ENCODE peak calls at places on chromosomes 6 and 20, in six cellular contexts. D is body of pancreas; R is heart left ventricle; V is A549; H is CD8-positive, alpha-beta T cell; Y is mammary epithelial cell. B is an unnamed sample.

GRCh38 chr6:115947964-115948541 is 112.6 kb downstream of the FRK start:
- DNase-seq in R (no peak), D (no peak), V (no peak), H (no peak), Y (no peak), B (no peak)

GRCh38 chr6:41492261-41492891 is 53.8 kb upstream of the FOXP4 start:
- DNase-seq in D (no peak), V (no peak), Y (no peak), R (no peak), H (no peak), B (no peak)

GRCh38 chr6:20211941-20212391 is 303 bp downstream of the MBOAT1 start:
- DNase-seq in Y (no peak), D (peak; percentile 62), H (no peak), V (peak; percentile 28), R (no peak), B (no peak)

GRCh38 chr6:33794910-33795615 is 6.1 kb upstream of the LEMD2 start:
- DNase-seq in H (no peak), V (peak; percentile 35), Y (no peak), R (no peak), D (no peak), B (no peak)

GRCh38 chr20:7174554-7174953 is 407.1 kb downstream of the BMP2 start:
- DNase-seq in V (no peak), Y (no peak), H (no peak), R (no peak), D (no peak), B (no peak)

GRCh38 chr6:4903751-4904370 is 100.0 kb downstream of the RPP40 start:
- DNase-seq in R (no peak), Y (no peak), V (no peak), H (no peak), D (no peak), B (no peak)

GRCh38 chr6:8881663-8882062 is 446.3 kb upstream of the SLC35B3 start:
- DNase-seq in H (no peak), D (no peak), R (no peak), V (no peak), Y (no peak), B (no peak)

GRCh38 chr20:3045042-3045815 is 623 bp upstream of the MRPS26 start:
- DNase-seq in D (peak; percentile 80), Y (peak; percentile 85), H (no peak), V (peak; percentile 89), R (no peak), B (no peak)

GRCh38 chr6:12314751-12315150 is 24.6 kb downstream of the EDN1 start:
- DNase-seq in D (no peak), R (no peak), H (no peak), V (no peak), Y (peak; percentile 42), B (no peak)

GRCh38 chr6:155313602-155314091 is 637 bp downstream of the TFB1M start:
- DNase-seq in D (peak; percentile 13), H (no peak), V (peak; percentile 5), Y (peak; percentile 30), R (no peak), B (no peak)

GRCh38 chr20:58448958-58449357 is 59.9 kb downstream of the VAPB start:
- DNase-seq in V (no peak), H (no peak), D (no peak), Y (no peak), R (no peak), B (no peak)

GRCh38 chr6:116941727-116942126 is 64.7 kb downstream of the RFX6 start:
- DNase-seq in R (no peak), V (no peak), Y (no peak), H (no peak), D (no peak), B (no peak)

GRCh38 chr6:3782876-3783832 is 31.6 kb upstream of the PXDC1 start:
- DNase-seq in V (no peak), Y (peak; percentile 56), H (no peak), D (no peak), R (no peak), B (no peak)

GRCh38 chr6:149925253-149925973 is 2.5 kb upstream of the RAET1G start:
- DNase-seq in D (peak; percentile 29), Y (no peak), V (no peak), H (peak; percentile 50), R (peak; percentile 42), B (no peak)

GRCh38 chr6:96923871-96924493 is 546 bp upstream of the KLHL32 start:
- DNase-seq in V (no peak), R (no peak), Y (no peak), D (no peak), H (no peak), B (no peak)

GRCh38 chr6:54776891-54777290 is 69.7 kb upstream of the FAM83B start:
- DNase-seq in H (no peak), Y (no peak), R (no peak), V (no peak), D (no peak), B (no peak)

GRCh38 chr20:11140359-11140758 is 466.6 kb upstream of the JAG1 start:
- DNase-seq in V (no peak), H (no peak), R (no peak), Y (peak; percentile 98), D (no peak), B (no peak)

GRCh38 chr20:50673146-50673830 is 18.1 kb downstream of the RIPOR3 start:
- DNase-seq in H (no peak), R (no peak), D (peak; percentile 41), Y (no peak), V (no peak), B (no peak)

GRCh38 chr20:22949710-22950109 is 85.4 kb upstream of the SSTR4 start:
- DNase-seq in Y (peak; percentile 22), H (no peak), V (no peak), D (no peak), R (no peak), B (no peak)

GRCh38 chr6:166542580-166542912 is 43.9 kb downstream of the RAMACL start:
- DNase-seq in V (no peak), H (no peak), D (peak; percentile 49), Y (no peak), R (no peak), B (no peak)

GRCh38 chr6:35640017-35640664 is 48.6 kb downstream of the FKBP5 start:
- DNase-seq in V (no peak), D (no peak), H (no peak), Y (peak; percentile 65), R (no peak), B (no peak)

GRCh38 chr20:62818592-62819493 is 2.0 kb downstream of the COL9A3 start:
- DNase-seq in Y (peak; percentile 52), H (no peak), D (peak; percentile 70), R (peak; percentile 84), V (no peak), B (peak; percentile 74)

GRCh38 chr6:157269261-157269794 is 54.0 kb downstream of the TMEM242 start:
- DNase-seq in V (no peak), H (no peak), R (peak; percentile 89), Y (peak; percentile 20), D (peak; percentile 48), B (peak; percentile 89)

GRCh38 chr6:3022765-3023662 is 23.3 kb downstream of the NQO2 start:
- DNase-seq in R (peak; percentile 44), Y (peak; percentile 32), D (no peak), H (peak; percentile 64), V (no peak), B (peak; percentile 29)

GRCh38 chr6:25788305-25788922 is 33.9 kb downstream of the SLC17A4 start:
- DNase-seq in H (peak; percentile 51), Y (peak; percentile 39), V (peak; percentile 8), D (peak; percentile 70), R (no peak), B (peak; percentile 40)

GRCh38 chr20:62227591-62227976 is 7.5 kb upstream of the HRH3 start:
- DNase-seq in H (no peak), R (no peak), D (no peak), V (no peak), Y (no peak), B (no peak)

DNA sequence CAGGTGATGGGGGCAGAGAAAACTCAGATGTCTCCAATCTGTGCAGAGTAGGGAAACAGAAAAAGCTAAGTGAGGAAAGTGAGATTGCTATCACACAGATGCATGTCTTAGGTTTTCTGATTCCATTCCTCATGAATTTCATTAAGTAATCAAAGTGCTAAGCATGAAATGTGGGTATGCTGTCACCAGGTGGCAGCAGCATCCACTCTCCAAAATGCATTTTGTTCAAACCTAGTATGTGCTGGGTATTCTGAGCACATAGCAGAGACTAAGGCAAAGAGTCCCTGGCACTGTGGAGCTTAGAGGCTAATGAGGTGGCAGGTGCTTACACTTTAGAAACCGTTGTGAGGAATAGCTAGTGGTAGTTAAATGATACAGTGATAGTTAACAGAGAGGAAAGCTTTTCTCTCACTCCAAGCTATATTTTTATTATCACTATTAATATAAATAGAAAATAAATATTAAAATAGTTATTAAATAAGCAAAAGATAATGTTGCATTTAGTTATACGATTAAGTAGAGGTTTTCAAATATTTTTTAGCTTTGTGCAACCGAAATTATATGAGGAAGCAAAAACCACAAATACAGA is 179.5 kb downstream of the CDH26 start:
- DNase-seq in H (no peak), D (peak; percentile 9), R (no peak), V (peak; percentile 11), Y (peak; percentile 28), B (no peak)
- TF ChIP-seq CTCF in H (no peak), D (peak; percentile 17), R (peak; percentile 28), V (peak; percentile 42), Y (peak; percentile 64), B (peak; percentile 37)

GRCh38 chr6:37354526-37355384 is 972 bp downstream of the RNF8 start:
- DNase-seq in D (peak; percentile 20), Y (peak; percentile 25), H (peak; percentile 49), V (peak; percentile 25), R (peak; percentile 29), B (peak; percentile 25)

GRCh38 chr6:37357288-37357687 is 3.5 kb downstream of the RNF8 start:
- DNase-seq in Y (no peak), V (no peak), H (no peak), D (no peak), R (no peak), B (no peak)

GRCh38 chr6:37362101-37362823 is 8.5 kb downstream of the RNF8 start:
- DNase-seq in Y (no peak), V (no peak), R (no peak), D (no peak), H (no peak), B (no peak)

GRCh38 chr6:37357860-37358259 is 4.1 kb downstream of the RNF8 start:
- DNase-seq in V (no peak), D (no peak), H (no peak), Y (no peak), R (no peak), B (no peak)

GRCh38 chr6:37359034-37359433 is 5.3 kb downstream of the RNF8 start:
- DNase-seq in D (no peak), H (no peak), V (no peak), Y (no peak), R (no peak), B (no peak)
- H3K4me1 ChIP-seq in D (peaks cover 10% of the 10 kb centered on the region), H (peaks cover 8% of the 10 kb centered on the region), V (no peaks in the 10 kb centered on the region), Y (peaks cover 7% of the 10 kb centered on the region), R (peaks cover 15% of the 10 kb centered on the region), B (peaks cover 12% of the 10 kb centered on the region)

GRCh38 chr6:160430203-160430602 is 82.0 kb downstream of the SLC22A3 start:
- DNase-seq in H (no peak), Y (no peak), D (no peak), V (no peak), R (no peak), B (no peak)
- H3K27ac ChIP-seq in H (no peak overlapping the region), Y (no peak overlapping the region), D (no peak overlapping the region), V (no peak overlapping the region), R (peak overlapping the region; percentile 70), B (no peak overlapping the region)

DNA sequence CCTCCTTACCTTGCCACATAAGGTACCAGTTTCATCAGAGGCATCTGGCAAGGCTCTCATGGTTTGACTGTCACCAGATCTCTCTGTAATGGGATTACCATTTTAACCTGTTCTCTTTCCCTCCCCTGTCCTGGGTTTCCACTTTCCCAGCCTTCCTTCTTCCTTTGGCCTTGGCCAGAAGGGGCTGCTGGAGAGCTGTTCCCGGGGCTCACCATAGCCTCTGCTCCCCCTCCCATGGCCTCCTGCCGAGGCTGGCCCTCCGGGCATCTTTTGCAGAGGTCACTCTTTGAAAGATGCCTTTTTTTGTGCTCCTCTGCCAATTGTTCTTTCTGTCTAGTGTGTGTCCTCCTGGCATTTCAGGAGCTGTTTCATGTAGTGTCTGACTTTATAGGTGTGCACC is 100.7 kb upstream of the SCP2D1 start:
- DNase-seq in D (no peak), R (no peak), H (no peak), Y (no peak), V (no peak), B (no peak)
- TF ChIP-seq CTCF in D (no peak), R (no peak), H (no peak), Y (no peak), V (no peak), B (no peak)

B was measured in heart right ventricle.